ENCODE peak calls at places on chromosomes 12 and 14, in six cellular contexts. H is A549, I is PC-3, G is brain microvascular endothelial cell, S is fibroblast of pulmonary artery, J is cardiac fibroblast. Z is an unnamed sample.

GRCh38 chr12:118189761-118190181 is 53.8 kb downstream of the PEBP1 start:
- DNase-seq in H (no peak), I (no peak), G (peak), S (peak), J (peak), Z (no peak)

GRCh38 chr12:76921072-76921471 is 42.3 kb upstream of the CSRP2 start:
- DNase-seq in H (no peak), I (no peak), G (no peak), S (no peak), J (no peak), Z (no peak)

GRCh38 chr12:96063046-96063445 is 27.7 kb upstream of the LTA4H start:
- DNase-seq in H (peak), I (peak), G (no peak), S (peak), J (peak), Z (no peak)

GRCh38 chr12:77189463-77189862 is 124.1 kb upstream of the E2F7 start:
- DNase-seq in H (no peak), I (no peak), G (peak), S (peak), J (peak), Z (no peak)

GRCh38 chr14:39360316-39360715 is 71.9 kb downstream of the FBXO33 start:
- DNase-seq in H (no peak), I (no peak), G (no peak), S (no peak), J (no peak), Z (no peak)

GRCh38 chr14:72024043-72024407 is 91.8 kb downstream of the RGS6 start:
- DNase-seq in H (peak), I (peak), G (peak), S (peak), J (peak), Z (peak)

GRCh38 chr12:109127533-109128242 is 11.3 kb downstream of the ACACB start:
- DNase-seq in H (no peak), I (no peak), G (no peak), S (no peak), J (no peak), Z (no peak)

GRCh38 chr12:110248096-110248447 is 33.0 kb upstream of the ATP2A2 start:
- DNase-seq in H (no peak), I (no peak), G (no peak), S (no peak), J (no peak), Z (peak)

GRCh38 chr12:62656576-62657362 is 190.1 kb downstream of the MON2 start:
- DNase-seq in H (no peak), I (no peak), G (no peak), S (no peak), J (no peak), Z (no peak)

GRCh38 chr14:95953111-95953724 is 76.6 kb downstream of the TUNAR start:
- DNase-seq in H (no peak), I (no peak), G (peak), S (peak), J (peak), Z (no peak)

GRCh38 chr12:50099302-50100008 is 4.4 kb upstream of the GPD1 start:
- DNase-seq in H (no peak), I (peak), G (no peak), S (no peak), J (peak), Z (no peak)

GRCh38 chr14:95222870-95223398 is 65.6 kb upstream of the DICER1 start:
- DNase-seq in H (no peak), I (no peak), G (peak), S (peak), J (peak), Z (no peak)

GRCh38 chr12:39380090-39380489 is 62.8 kb downstream of the KIF21A start:
- DNase-seq in H (no peak), I (no peak), G (no peak), S (no peak), J (no peak), Z (no peak)

GRCh38 chr12:125186471-125187147 is 121.4 kb downstream of the AACS start:
- DNase-seq in H (no peak), I (no peak), G (no peak), S (no peak), J (no peak), Z (peak)

GRCh38 chr14:89351364-89351957 is 65.6 kb downstream of the FOXN3 start:
- DNase-seq in H (peak), I (no peak), G (no peak), S (peak), J (peak), Z (no peak)

GRCh38 chr14:99478133-99478532 is 2.5 kb downstream of the SETD3 start:
- DNase-seq in H (no peak), I (no peak), G (no peak), S (no peak), J (no peak), Z (no peak)

GRCh38 chr12:14424545-14424944 is 59.1 kb downstream of the ATF7IP start:
- DNase-seq in H (no peak), I (no peak), G (no peak), S (no peak), J (no peak), Z (no peak)

GRCh38 chr14:101134161-101134631 is 230.7 kb upstream of the RTL1 start:
- DNase-seq in H (no peak), I (no peak), G (no peak), S (no peak), J (no peak), Z (no peak)

GRCh38 chr14:73633517-73634332 is 11.1 kb upstream of the DNAL1 start:
- DNase-seq in H (peak), I (peak), G (peak), S (peak), J (peak), Z (peak)

GRCh38 chr14:73633115-73633514 is 11.7 kb upstream of the DNAL1 start:
- DNase-seq in H (no peak), I (no peak), G (no peak), S (no peak), J (no peak), Z (no peak)

GRCh38 chr14:73637830-73638229 is 7.0 kb upstream of the DNAL1 start:
- DNase-seq in H (no peak), I (no peak), G (no peak), S (no peak), J (no peak), Z (no peak)

GRCh38 chr14:73630009-73630780 is 14.6 kb upstream of the DNAL1 start:
- DNase-seq in H (no peak), I (no peak), G (no peak), S (no peak), J (no peak), Z (no peak)

GRCh38 chr14:73634333-73634833 is 10.4 kb upstream of the DNAL1 start:
- DNase-seq in H (no peak), I (peak), G (no peak), S (peak), J (peak), Z (peak)
- TF ChIP-seq CTCF in H (no peak), I (peak), G (peak), S (peak), J (peak), Z (no peak)

GRCh38 chr12:32944195-32944594 is 47.6 kb upstream of the PKP2 start:
- DNase-seq in H (peak), I (peak), G (no peak), S (no peak), J (no peak), Z (no peak)

GRCh38 chr12:32946504-32947131 is 50.0 kb upstream of the PKP2 start:
- DNase-seq in H (no peak), I (no peak), G (no peak), S (no peak), J (no peak), Z (no peak)

GRCh38 chr12:32949815-32950214 is 53.2 kb upstream of the PKP2 start:
- DNase-seq in H (no peak), I (no peak), G (no peak), S (no peak), J (no peak), Z (no peak)

GRCh38 chr12:32947203-32947795 is 50.7 kb upstream of the PKP2 start:
- DNase-seq in H (peak), I (peak), G (no peak), S (peak), J (peak), Z (no peak)
- TF ChIP-seq CTCF in H (peak), I (peak), G (no peak), S (no peak), J (no peak), Z (no peak)

GRCh38 chr12:103857164-103857563 is 16.1 kb upstream of the NT5DC3 start:
- DNase-seq in H (no peak), I (no peak), G (no peak), S (no peak), J (no peak), Z (no peak)
- TF ChIP-seq CTCF in H (no peak), I (no peak), G (no peak), S (no peak), J (no peak), Z (no peak)

DNA sequence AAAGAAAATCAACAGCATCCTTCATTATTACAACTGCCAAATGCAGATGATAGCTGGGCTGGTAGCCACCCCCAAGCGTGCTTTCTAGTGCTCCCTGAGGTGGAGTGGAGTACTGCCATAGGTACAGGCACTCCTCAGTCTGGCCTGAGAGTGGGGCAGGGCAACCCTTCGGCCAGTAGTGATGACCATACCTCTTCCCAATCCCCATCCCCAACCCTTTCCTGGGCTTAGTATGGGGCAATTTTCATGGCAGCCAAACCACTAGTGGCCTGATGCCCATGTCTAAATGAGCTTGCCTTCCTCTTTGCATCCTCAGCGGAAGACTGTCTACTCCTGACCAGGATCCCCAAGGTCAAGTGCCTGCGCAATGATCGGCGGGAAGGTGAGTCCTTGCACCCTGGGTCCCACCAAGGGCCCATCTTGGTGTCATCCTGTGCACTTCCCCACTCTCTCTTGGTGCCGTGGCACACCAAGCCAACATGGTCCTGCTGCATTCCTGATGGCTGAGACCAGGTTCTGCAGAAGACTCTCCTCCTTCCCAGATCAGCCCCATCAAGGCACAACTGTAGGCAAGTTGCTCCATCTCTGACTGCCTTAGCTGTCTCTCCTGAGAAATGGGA is 65.8 kb downstream of the GALNT16 start:
- DNase-seq in H (no peak), I (peak), G (no peak), S (no peak), J (no peak), Z (no peak)
- TF ChIP-seq CTCF in H (no peak), I (peak), G (peak), S (peak), J (peak), Z (no peak)

GRCh38 chr12:2944401-2945047 is 14.7 kb upstream of the TEAD4 start:
- DNase-seq in H (peak), I (peak), G (no peak), S (peak), J (peak), Z (peak)
- TF ChIP-seq CTCF in H (peak), I (peak), G (peak), S (peak), J (peak), Z (peak)

GRCh38 chr12:69056743-69057515 is 124.0 kb upstream of the CPM start:
- DNase-seq in H (no peak), I (no peak), G (no peak), S (peak), J (peak), Z (no peak)

GRCh38 chr12:69054343-69055056 is 121.5 kb upstream of the CPM start:
- DNase-seq in H (no peak), I (no peak), G (no peak), S (no peak), J (no peak), Z (no peak)

GRCh38 chr12:69055706-69056105 is 122.7 kb upstream of the CPM start:
- DNase-seq in H (no peak), I (no peak), G (no peak), S (no peak), J (no peak), Z (no peak)

GRCh38 chr12:69055280-69055679 is 122.3 kb upstream of the CPM start:
- DNase-seq in H (no peak), I (no peak), G (no peak), S (no peak), J (no peak), Z (no peak)

GRCh38 chr12:69052613-69053408 is 119.8 kb upstream of the CPM start:
- DNase-seq in H (peak), I (peak), G (peak), S (peak), J (peak), Z (peak)
- TF ChIP-seq CTCF in H (no peak), I (peak), G (peak), S (peak), J (peak), Z (peak)

GRCh38 chr12:89525002-89525823 is 617 bp upstream of the GALNT4 start:
- DNase-seq in H (peak), I (peak), G (peak), S (peak), J (no peak), Z (peak)
- TF ChIP-seq CTCF in H (peak), I (peak), G (no peak), S (no peak), J (no peak), Z (no peak)

DNA sequence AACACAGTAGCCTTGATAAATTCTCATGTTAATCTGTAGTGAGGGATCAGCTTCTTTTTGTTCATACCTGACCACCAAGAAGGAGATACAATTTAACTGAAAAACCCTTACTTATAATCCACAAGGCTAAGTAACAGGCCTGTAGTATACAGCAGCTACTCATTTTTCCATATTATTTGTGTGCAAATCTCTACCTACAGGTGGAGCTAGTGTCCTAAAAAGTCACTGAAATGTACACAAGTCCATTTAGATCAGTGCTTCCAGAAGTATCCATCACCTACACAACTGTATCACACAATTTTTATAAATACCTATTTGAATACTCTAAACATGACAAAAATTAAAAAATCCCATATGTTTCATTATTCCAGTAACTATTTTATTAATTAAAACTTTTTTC is 173.2 kb downstream of the SLC35F4 start:
- DNase-seq in H (peak), I (peak), G (peak), S (peak), J (peak), Z (peak)
- TF ChIP-seq CTCF in H (peak), I (peak), G (peak), S (peak), J (peak), Z (peak)

GRCh38 chr12:12817611-12818010 is 4.5 kb downstream of the DDX47 start:
- DNase-seq in H (no peak), I (no peak), G (no peak), S (no peak), J (no peak), Z (no peak)

GRCh38 chr12:12819221-12819620 is 6.1 kb downstream of the DDX47 start:
- DNase-seq in H (no peak), I (no peak), G (no peak), S (no peak), J (no peak), Z (no peak)

GRCh38 chr12:12821975-12822374 is 8.8 kb downstream of the DDX47 start:
- DNase-seq in H (no peak), I (no peak), G (no peak), S (no peak), J (no peak), Z (no peak)

GRCh38 chr12:12818693-12819092 is 5.5 kb downstream of the DDX47 start:
- DNase-seq in H (no peak), I (no peak), G (no peak), S (no peak), J (no peak), Z (no peak)

DNA sequence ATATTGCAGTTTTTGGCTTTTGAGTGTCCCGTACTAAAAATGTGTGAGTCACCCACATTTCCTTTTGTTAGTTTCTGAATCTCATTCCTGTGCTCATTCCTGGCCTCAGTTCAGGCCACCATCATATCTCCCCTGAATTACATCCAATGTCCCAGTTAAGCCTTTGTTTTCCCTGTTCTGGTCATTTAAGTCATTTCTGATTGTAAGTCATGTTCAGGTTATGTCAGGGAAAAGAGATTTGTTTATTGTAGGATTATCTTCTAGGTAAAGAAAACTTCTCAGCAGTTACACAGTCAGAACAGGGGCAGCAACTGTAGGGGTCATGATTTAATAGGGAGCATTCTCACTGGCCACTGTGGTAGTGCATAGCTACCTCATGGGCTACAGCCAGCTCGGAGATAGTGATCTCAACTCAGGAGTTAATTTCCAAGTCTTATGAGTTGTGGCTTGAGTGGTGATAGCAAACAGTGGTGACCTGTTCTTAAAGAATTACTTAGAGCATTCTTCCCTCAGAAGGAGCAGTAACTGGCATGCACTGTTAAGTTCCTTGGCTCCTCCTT is 6.7 kb downstream of the DDX47 start:
- DNase-seq in H (peak), I (peak), G (peak), S (peak), J (peak), Z (no peak)
- TF ChIP-seq CTCF in H (no peak), I (no peak), G (no peak), S (no peak), J (no peak), Z (no peak)

GRCh38 chr14:53536446-53536845 is 383.3 kb upstream of the DDHD1 start:
- DNase-seq in H (no peak), I (no peak), G (no peak), S (no peak), J (no peak), Z (no peak)
- TF ChIP-seq CTCF in H (no peak), I (no peak), G (no peak), S (no peak), J (no peak), Z (no peak)